ENCODE peak calls at places on chromosome 12, in seven cellular contexts. A, K, Z, T, S, H and O are unnamed samples.

GRCh38 chr12:80707830-80708534 is 548 bp downstream of the MYF6 start:
- DNase-seq in H (peak), A (peak), S (no peak), K (no peak), T (peak), Z (no peak), O (no peak)

GRCh38 chr12:12294215-12295005 is 27.6 kb upstream of the LRP6 start:
- DNase-seq in H (no peak), S (no peak), Z (no peak), T (peak), K (no peak), A (no peak), O (no peak)

GRCh38 chr12:50961708-50962107 is 9.4 kb downstream of the HIGD1C start:
- DNase-seq in Z (no peak), H (no peak), S (no peak), A (no peak), K (no peak), T (no peak), O (no peak)

GRCh38 chr12:120887253-120888043 is 16.7 kb downstream of the SPPL3 start:
- DNase-seq in T (no peak), H (no peak), K (no peak), S (peak), Z (no peak), A (no peak), O (peak)

GRCh38 chr12:105020241-105020962 is 34.3 kb downstream of the NOPCHAP1 start:
- DNase-seq in A (no peak), S (no peak), Z (no peak), K (no peak), H (no peak), T (no peak), O (no peak)

GRCh38 chr12:67919406-67919805 is 69.8 kb upstream of the IFNG-AS1 start:
- DNase-seq in Z (no peak), T (no peak), A (no peak), K (no peak), H (no peak), S (no peak), O (no peak)

GRCh38 chr12:91004872-91005271 is at the start of gene EPYC:
- DNase-seq in K (no peak), S (no peak), A (no peak), T (no peak), Z (no peak), H (no peak), O (no peak)

GRCh38 chr12:85866929-85867776 is 6.9 kb upstream of the NTS start:
- DNase-seq in H (no peak), K (no peak), A (no peak), T (peak), Z (peak), S (peak), O (peak)

GRCh38 chr12:642633-643477 is 20.4 kb downstream of the NINJ2 start:
- DNase-seq in H (peak), Z (no peak), A (peak), S (peak), T (peak), K (peak), O (peak)

GRCh38 chr12:91211869-91212268 is 29.3 kb upstream of the DCN start:
- DNase-seq in Z (no peak), K (no peak), T (no peak), A (no peak), H (no peak), S (no peak), O (no peak)

GRCh38 chr12:27899151-27899661 is 73.3 kb downstream of the PTHLH start:
- DNase-seq in K (no peak), T (no peak), A (no peak), S (no peak), Z (no peak), H (no peak), O (no peak)

GRCh38 chr12:127133675-127134335 is 1133.2 kb upstream of the TMEM132C start:
- DNase-seq in T (peak), Z (no peak), A (no peak), S (no peak), K (no peak), H (no peak), O (no peak)

GRCh38 chr12:57803317-57803893 is 15.1 kb downstream of the AVIL start:
- DNase-seq in Z (no peak), A (peak), S (peak), H (no peak), K (no peak), T (peak), O (no peak)

GRCh38 chr12:121794532-121795028 is 1.1 kb upstream of the RHOF start:
- DNase-seq in A (peak), Z (no peak), T (no peak), H (peak), S (no peak), K (no peak), O (no peak)

GRCh38 chr12:100845095-100845494 is 50.5 kb downstream of the ANO4 start:
- DNase-seq in H (no peak), T (no peak), A (no peak), S (peak), Z (no peak), K (no peak), O (no peak)

GRCh38 chr12:77377116-77377515 is 311.7 kb upstream of the E2F7 start:
- DNase-seq in S (no peak), Z (peak), K (no peak), A (no peak), T (no peak), H (no peak), O (no peak)

GRCh38 chr12:53995311-53996187 is 4.4 kb upstream of the HOXC9 start:
- DNase-seq in A (peak), S (no peak), H (peak), T (peak), K (no peak), Z (no peak), O (no peak)

GRCh38 chr12:46677749-46678148 is 148.0 kb downstream of the SLC38A4 start:
- DNase-seq in Z (no peak), S (no peak), H (no peak), T (peak), A (no peak), K (no peak), O (peak)

GRCh38 chr12:107310621-107311020 is 217.3 kb upstream of the CRY1 start:
- DNase-seq in A (no peak), Z (no peak), S (no peak), H (no peak), K (no peak), T (no peak), O (no peak)

GRCh38 chr12:129049917-129050316 is 196.6 kb downstream of the GLT1D1 start:
- DNase-seq in Z (no peak), T (peak), K (no peak), S (peak), A (no peak), H (no peak), O (peak)

GRCh38 chr12:50050410-50051280 is 6.8 kb upstream of the ASIC1 start:
- DNase-seq in H (peak), Z (no peak), K (peak), S (no peak), A (peak), T (peak), O (no peak)

GRCh38 chr12:2324375-2324774 is 271.6 kb downstream of the CACNA1C start:
- DNase-seq in K (peak), A (peak), T (no peak), S (no peak), Z (no peak), H (peak), O (peak)

GRCh38 chr12:131910302-131911110 is 16.1 kb downstream of the ULK1 start:
- DNase-seq in K (no peak), H (no peak), A (no peak), Z (no peak), S (no peak), T (no peak), O (no peak)

GRCh38 chr12:69359531-69360347 is at the start of gene YEATS4:
- DNase-seq in S (peak), K (peak), Z (peak), T (peak), H (peak), A (peak), O (peak)

GRCh38 chr12:29241821-29242591 is 92.9 kb downstream of the FAR2 start:
- DNase-seq in S (no peak), K (no peak), Z (peak), T (peak), A (no peak), H (no peak), O (no peak)

GRCh38 chr12:1839956-1840550 is 19.7 kb downstream of the LRTM2 start:
- DNase-seq in T (peak), A (no peak), Z (no peak), K (no peak), H (no peak), S (no peak), O (no peak)

GRCh38 chr12:31324116-31324844 is 1.7 kb downstream of the SINHCAF start:
- DNase-seq in H (peak), Z (no peak), K (peak), T (peak), A (peak), S (peak), O (peak)

GRCh38 chr12:31324845-31325523 is 966 bp downstream of the SINHCAF start:
- DNase-seq in H (peak), A (peak), K (peak), Z (no peak), T (peak), S (peak), O (no peak)

GRCh38 chr12:31323466-31324115 is 2.4 kb downstream of the SINHCAF start:
- DNase-seq in S (peak), K (peak), A (no peak), H (peak), Z (no peak), T (no peak), O (no peak)

GRCh38 chr12:31321565-31322228 is 4.3 kb downstream of the SINHCAF start:
- DNase-seq in A (no peak), K (no peak), Z (no peak), H (no peak), S (no peak), T (no peak), O (no peak)

GRCh38 chr12:31322651-31323248 is 3.2 kb downstream of the SINHCAF start:
- DNase-seq in H (no peak), T (peak), K (no peak), A (no peak), S (no peak), Z (peak), O (no peak)
- H3K4me3 ChIP-seq in H (no peak), T (peak), K (peak), A (peak), S (peak), Z (peak), O (peak)

GRCh38 chr12:102172436-102172835 is 25.2 kb downstream of the PMCH start:
- DNase-seq in H (no peak), S (no peak), Z (no peak), T (no peak), A (no peak), K (no peak), O (no peak)
- H3K4me3 ChIP-seq in H (no peak), S (no peak), Z (no peak), T (no peak), A (no peak), K (no peak), O (no peak)

GRCh38 chr12:71837356-71837755 is 2.2 kb upstream of the TBC1D15 start:
- DNase-seq in K (no peak), A (no peak), S (no peak), H (no peak), Z (no peak), T (no peak), O (no peak)

GRCh38 chr12:71838231-71838630 is 1.3 kb upstream of the TBC1D15 start:
- DNase-seq in K (no peak), S (no peak), A (no peak), Z (no peak), H (no peak), T (no peak), O (no peak)

GRCh38 chr12:71840226-71840847 is 778 bp downstream of the TBC1D15 start:
- DNase-seq in T (no peak), K (no peak), H (no peak), S (no peak), Z (peak), A (no peak), O (no peak)

DNA sequence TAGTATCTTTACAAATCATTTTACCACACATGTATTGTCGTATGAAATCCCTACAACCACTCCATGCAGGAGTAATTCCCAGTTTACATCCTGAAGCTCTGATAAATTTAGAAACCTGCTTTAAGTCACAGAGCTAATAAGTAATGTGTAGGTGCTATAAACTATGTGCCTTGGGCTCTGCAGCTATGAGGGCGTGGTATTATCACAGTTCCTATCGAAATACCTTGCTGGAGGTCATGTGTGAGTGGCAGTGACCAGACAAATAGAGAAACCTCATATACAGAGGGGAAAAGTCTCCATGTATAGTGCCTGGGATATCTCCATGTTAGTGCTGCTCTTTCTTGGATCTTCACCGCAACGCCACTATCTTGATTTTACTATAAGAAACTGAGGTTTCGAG is 898 bp upstream of the TBC1D15 start:
- DNase-seq in T (no peak), K (no peak), H (no peak), Z (no peak), A (no peak), S (no peak), O (no peak)
- H3K4me3 ChIP-seq in T (peak), K (peak), H (no peak), Z (no peak), A (peak), S (no peak), O (no peak)

GRCh38 chr12:72075891-72076557 is 137.4 kb downstream of the TPH2 start:
- DNase-seq in A (no peak), S (no peak), H (no peak), T (peak), Z (no peak), K (no peak), O (no peak)
- H3K4me3 ChIP-seq in A (no peak), S (no peak), H (no peak), T (no peak), Z (no peak), K (no peak), O (no peak)

DNA sequence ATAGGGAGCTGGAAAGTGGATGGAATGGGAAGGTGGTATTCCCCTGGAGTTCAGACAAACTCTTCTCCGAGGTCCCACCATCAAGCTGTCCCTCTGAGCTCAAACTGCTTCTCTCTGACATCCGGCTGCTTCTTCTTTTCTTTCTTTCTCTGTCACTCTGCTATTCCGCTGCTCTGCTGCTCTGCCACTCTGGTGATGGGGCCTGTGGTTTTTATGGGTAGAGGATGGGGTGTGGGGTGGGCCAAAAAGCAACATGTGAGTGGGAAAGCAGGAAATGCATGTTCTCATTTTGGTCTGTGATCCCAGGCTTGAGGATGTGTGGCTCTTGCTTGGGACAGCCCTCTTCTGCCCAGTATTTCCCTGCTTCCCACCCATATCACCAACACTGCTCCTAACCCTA is 30.7 kb downstream of the CLECL1 start:
- DNase-seq in H (peak), S (no peak), T (no peak), Z (no peak), A (no peak), K (no peak), O (peak)
- H3K4me3 ChIP-seq in H (no peak), S (no peak), T (no peak), Z (no peak), A (no peak), K (no peak), O (peak)